ENCODE peak calls at places on chromosome 3, in ten cellular contexts. E is A549, R is lung, C is SJSA1, T is SJCRH30, F is GM23338, B is A673, U is keratinocyte, J is tibial artery, P is cardiac muscle cell. Y is an unnamed sample.

GRCh38 chr3:56347219-56347871 is 120.9 kb downstream of the ERC2 start:
- DNase-seq in J (no peak), T (peak; percentile 62), B (peak; percentile 19), P (peak; percentile 69), R (peak; percentile 32), U (no peak), F (peak; percentile 96), C (no peak), E (no peak), Y (peak; percentile 14)

GRCh38 chr3:169232863-169233262 is 430.6 kb downstream of the MECOM start:
- DNase-seq in R (no peak), B (peak; percentile 85), P (no peak), J (no peak), U (no peak), E (no peak), T (no peak), C (no peak), F (no peak), Y (no peak)

GRCh38 chr3:142866841-142867631 is 21.8 kb downstream of the PCOLCE2 start:
- DNase-seq in R (no peak), P (no peak), T (no peak), E (no peak), B (peak; percentile 19), F (peak; percentile 99), C (no peak), U (no peak), J (no peak), Y (no peak)

GRCh38 chr3:74442683-74443082 is 171.8 kb downstream of the CNTN3 start:
- DNase-seq in C (no peak), T (no peak), B (no peak), R (no peak), P (no peak), E (no peak), J (no peak), F (no peak), U (no peak), Y (no peak)

GRCh38 chr3:169379496-169380121 is 283.9 kb downstream of the MECOM start:
- DNase-seq in F (no peak), B (no peak), U (no peak), T (no peak), C (no peak), P (no peak), R (no peak), E (no peak), J (no peak), Y (no peak)

GRCh38 chr3:56917740-56918568 is 116.2 kb upstream of the ARHGEF3 start:
- DNase-seq in F (peak; percentile 38), B (no peak), R (no peak), E (no peak), J (no peak), U (no peak), T (no peak), P (no peak), C (no peak), Y (no peak)

GRCh38 chr3:6799264-6799915 is 61.5 kb upstream of the GRM7 start:
- DNase-seq in P (peak; percentile 73), F (peak; percentile 24), R (peak; percentile 39), E (peak; percentile 2), T (peak; percentile 16), B (peak; percentile 41), J (no peak), C (no peak), U (no peak), Y (no peak)

GRCh38 chr3:123385072-123385471 is 63.8 kb downstream of the ADCY5 start:
- DNase-seq in E (no peak), U (no peak), R (no peak), F (no peak), P (peak; percentile 57), C (peak; percentile 94), T (peak; percentile 25), B (no peak), J (peak; percentile 94), Y (no peak)

GRCh38 chr3:175258763-175259162 is 399.6 kb downstream of the NAALADL2 start:
- DNase-seq in J (no peak), E (no peak), P (no peak), U (no peak), R (no peak), C (no peak), B (no peak), F (no peak), T (peak; percentile 5), Y (no peak)

GRCh38 chr3:61783993-61784718 is 222.8 kb downstream of the PTPRG start:
- DNase-seq in C (no peak), U (no peak), B (no peak), R (no peak), T (no peak), F (no peak), E (no peak), P (no peak), J (no peak), Y (no peak)

GRCh38 chr3:39296197-39297077 is 16.6 kb upstream of the CX3CR1 start:
- DNase-seq in B (no peak), C (no peak), U (no peak), T (no peak), F (no peak), R (no peak), P (no peak), E (no peak), J (no peak), Y (no peak)

GRCh38 chr3:151896662-151897012 is 23.2 kb downstream of the SUCNR1 start:
- DNase-seq in J (no peak), B (no peak), C (no peak), R (no peak), E (no peak), T (no peak), U (peak; percentile 84), P (no peak), F (no peak), Y (no peak)

GRCh38 chr3:123289336-123290106 is 87.8 kb downstream of the SEC22A start:
- DNase-seq in B (no peak), F (no peak), E (no peak), R (no peak), C (no peak), T (no peak), J (peak; percentile 61), U (no peak), P (no peak), Y (no peak)

GRCh38 chr3:64042952-64043351 is 19.7 kb upstream of the PSMD6 start:
- DNase-seq in U (no peak), R (no peak), E (no peak), P (no peak), B (no peak), F (no peak), J (no peak), T (no peak), C (no peak), Y (no peak)

GRCh38 chr3:29889230-29889629 is 608.4 kb downstream of the RBMS3 start:
- DNase-seq in E (no peak), T (no peak), C (no peak), F (no peak), B (no peak), P (no peak), J (no peak), R (no peak), U (no peak), Y (no peak)

GRCh38 chr3:43123895-43124294 is 18.0 kb upstream of the POMGNT2 start:
- DNase-seq in R (no peak), J (no peak), B (no peak), F (no peak), P (no peak), E (no peak), C (no peak), T (no peak), U (no peak), Y (no peak)
- H3K4me3 ChIP-seq in R (no peak overlapping the region), J (no peak overlapping the region), B (no peak overlapping the region), F (no peak overlapping the region), P (no peak overlapping the region), E (no peak overlapping the region), C (no peak overlapping the region), T (no peak overlapping the region), U (no peak overlapping the region), Y (no peak overlapping the region)

GRCh38 chr3:134229038-134229437 is 21.6 kb downstream of the RYK start:
- DNase-seq in T (no peak), C (no peak), B (no peak), R (no peak), F (peak; percentile 80), U (no peak), P (no peak), J (no peak), E (no peak), Y (no peak)
- H3K4me1 ChIP-seq in T (peaks cover 16% of the 10 kb centered on the region), C (peaks cover 26% of the 10 kb centered on the region), B (peaks cover 24% of the 10 kb centered on the region), R (peaks cover 11% of the 10 kb centered on the region), F (peaks cover 27% of the 10 kb centered on the region), U (peaks cover 16% of the 10 kb centered on the region), P (peaks cover 3% of the 10 kb centered on the region), J (peaks cover 13% of the 10 kb centered on the region), E (peaks cover 9% of the 10 kb centered on the region), Y (no peaks in the 10 kb centered on the region)

GRCh38 chr3:188326968-188327367 is 173.0 kb downstream of the LPP start:
- DNase-seq in R (no peak), P (no peak), B (no peak), F (no peak), T (no peak), C (no peak), U (no peak), J (no peak), E (no peak), Y (no peak)

GRCh38 chr3:188331166-188331565 is 177.2 kb downstream of the LPP start:
- DNase-seq in P (no peak), E (no peak), T (no peak), U (no peak), F (no peak), C (no peak), J (no peak), B (no peak), R (no peak), Y (no peak)

GRCh38 chr3:188326111-188326510 is 172.2 kb downstream of the LPP start:
- DNase-seq in T (no peak), B (no peak), C (no peak), J (peak; percentile 63), F (no peak), E (no peak), U (no peak), P (no peak), R (no peak), Y (no peak)

GRCh38 chr3:188330138-188330537 is 176.2 kb downstream of the LPP start:
- DNase-seq in F (no peak), U (no peak), R (no peak), E (no peak), C (no peak), P (no peak), J (no peak), T (no peak), B (no peak), Y (no peak)

DNA sequence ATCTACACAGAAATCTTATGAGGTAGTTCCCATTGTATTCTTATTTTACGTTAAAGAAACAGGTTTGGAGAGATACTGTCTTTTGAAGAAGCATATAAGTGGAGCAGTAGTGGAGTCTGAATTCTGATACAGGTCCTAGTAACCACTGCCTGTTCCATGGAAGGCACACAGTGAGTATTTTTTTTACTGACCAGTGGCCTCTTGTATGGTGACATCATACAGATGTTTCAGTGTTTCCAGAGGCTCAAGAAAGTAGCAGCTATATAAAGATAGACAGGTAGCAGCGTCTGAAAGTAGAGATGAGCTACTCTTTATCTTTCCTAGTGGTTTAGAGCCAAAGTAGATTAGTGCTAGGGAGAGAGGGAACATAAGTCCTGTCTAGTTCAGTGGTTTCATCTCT is 173.5 kb downstream of the LPP start:
- DNase-seq in B (no peak), R (no peak), T (no peak), C (no peak), F (no peak), E (no peak), U (no peak), P (no peak), J (no peak), Y (no peak)
- H3K4me3 ChIP-seq in B (no peak overlapping the region), R (no peak overlapping the region), T (no peak overlapping the region), C (no peak overlapping the region), F (no peak overlapping the region), E (no peak overlapping the region), U (no peak overlapping the region), P (no peak overlapping the region), J (no peak overlapping the region), Y (no peak overlapping the region)

GRCh38 chr3:12628813-12629212 is 35.1 kb downstream of the RAF1 start:
- DNase-seq in B (no peak), C (no peak), F (no peak), T (no peak), R (no peak), E (no peak), U (no peak), J (no peak), P (no peak), Y (no peak)
- H3K4me1 ChIP-seq in B (no peaks in the 10 kb centered on the region), C (peaks cover 22% of the 10 kb centered on the region), F (no peaks in the 10 kb centered on the region), T (no peaks in the 10 kb centered on the region), R (peaks cover 20% of the 10 kb centered on the region), E (peaks cover 7% of the 10 kb centered on the region), U (no peaks in the 10 kb centered on the region), J (peaks cover 31% of the 10 kb centered on the region), P (peaks cover 25% of the 10 kb centered on the region), Y (peaks cover 34% of the 10 kb centered on the region)

Y was measured in mucosa of descending colon.